ENCODE peak calls at places on chromosomes 1 and 21, in seven cellular contexts. F is heart right ventricle, T is tibial artery, G is WERI-Rb-1, Q is neural progenitor cell, B is esophagus squamous epithelium, I is right atrium auricular region. E is an unnamed sample. For H3K9me3, the result is how much of the 10 kb centered on the place peaks cover.

GRCh38 chr21:38177919-38178652 is 78.7 kb upstream of the KCNJ15 start:
- DNase-seq in F (no peak), T (no peak), G (no peak), Q (no peak), B (no peak), I (no peak), E (no peak)

GRCh38 chr21:45032332-45032731 is 42.0 kb upstream of the ADARB1 start:
- DNase-seq in F (no peak), T (no peak), G (no peak), Q (no peak), B (no peak), I (no peak), E (no peak)

GRCh38 chr1:207815913-207816312 is 64.1 kb downstream of the CD46 start:
- DNase-seq in F (no peak), T (no peak), G (no peak), Q (no peak), B (no peak), I (no peak), E (no peak)

GRCh38 chr1:229665912-229666558 is 40.0 kb downstream of the URB2 start:
- DNase-seq in F (no peak), T (no peak), G (no peak), Q (no peak), B (no peak), I (peak), E (no peak)

GRCh38 chr1:224498574-224499170 is 64.1 kb upstream of the WDR26 start:
- DNase-seq in F (peak), T (no peak), G (no peak), Q (peak), B (no peak), I (no peak), E (no peak)

GRCh38 chr1:28110555-28110954 is 22.1 kb upstream of the EYA3 start:
- DNase-seq in F (no peak), T (no peak), G (no peak), Q (no peak), B (no peak), I (no peak), E (no peak)

GRCh38 chr1:20682571-20683236 is 21.5 kb upstream of the DDOST start:
- DNase-seq in F (no peak), T (peak), G (no peak), Q (no peak), B (no peak), I (no peak), E (no peak)

GRCh38 chr21:43206231-43207042 is 37.6 kb downstream of the CRYAA start:
- DNase-seq in F (no peak), T (no peak), G (peak), Q (no peak), B (no peak), I (no peak), E (no peak)

GRCh38 chr1:50424045-50424939 is 1.0 kb upstream of the DMRTA2 start:
- DNase-seq in F (no peak), T (no peak), G (no peak), Q (peak), B (no peak), I (no peak), E (no peak)

GRCh38 chr1:36565576-36566501 is 83.1 kb upstream of the CSF3R start:
- DNase-seq in F (no peak), T (peak), G (peak), Q (no peak), B (no peak), I (no peak), E (no peak)

GRCh38 chr1:185440877-185441276 is 123.8 kb upstream of the IVNS1ABP start:
- DNase-seq in F (no peak), T (no peak), G (no peak), Q (no peak), B (no peak), I (no peak), E (no peak)

GRCh38 chr1:202112864-202113689 is 9.6 kb upstream of the GPR37L1 start:
- DNase-seq in F (peak), T (no peak), G (no peak), Q (no peak), B (no peak), I (no peak), E (no peak)

GRCh38 chr1:179856286-179856685 is 21.3 kb downstream of the TOR1AIP2 start:
- DNase-seq in F (no peak), T (no peak), G (no peak), Q (no peak), B (no peak), I (no peak), E (no peak)

GRCh38 chr1:16163882-16164820 is 8.3 kb upstream of the EPHA2 start:
- DNase-seq in F (no peak), T (no peak), G (peak), Q (peak), B (no peak), I (no peak), E (no peak)

GRCh38 chr1:110393691-110394564 is 3.1 kb upstream of the SLC16A4 start:
- DNase-seq in F (no peak), T (no peak), G (no peak), Q (no peak), B (no peak), I (no peak), E (no peak)

GRCh38 chr1:54453089-54453488 is 46.9 kb upstream of the SSBP3 start:
- DNase-seq in F (no peak), T (no peak), G (no peak), Q (no peak), B (no peak), I (no peak), E (no peak)

GRCh38 chr1:47867447-47868347 is 129.5 kb downstream of the TRABD2B start:
- DNase-seq in F (no peak), T (no peak), G (no peak), Q (no peak), B (no peak), I (no peak), E (no peak)

GRCh38 chr1:2816786-2817185 is 15.3 kb upstream of the TTC34 start:
- DNase-seq in F (no peak), T (no peak), G (no peak), Q (no peak), B (no peak), I (no peak), E (no peak)

GRCh38 chr1:38789498-38790169 is 69.9 kb downstream of the RRAGC start:
- DNase-seq in F (no peak), T (no peak), G (no peak), Q (no peak), B (no peak), I (no peak), E (no peak)

GRCh38 chr1:157803851-157804250 is 16.1 kb downstream of the FCRL1 start:
- DNase-seq in F (no peak), T (no peak), G (no peak), Q (no peak), B (no peak), I (no peak), E (peak)

GRCh38 chr1:235328271-235329138 is at the start of gene GGPS1:
- DNase-seq in F (peak), T (peak), G (peak), Q (peak), B (peak), I (peak), E (peak)
- TF ChIP-seq CTCF in F (no peak), T (no peak), G (peak), Q (peak), B (peak), I (no peak), E (no peak)

DNA sequence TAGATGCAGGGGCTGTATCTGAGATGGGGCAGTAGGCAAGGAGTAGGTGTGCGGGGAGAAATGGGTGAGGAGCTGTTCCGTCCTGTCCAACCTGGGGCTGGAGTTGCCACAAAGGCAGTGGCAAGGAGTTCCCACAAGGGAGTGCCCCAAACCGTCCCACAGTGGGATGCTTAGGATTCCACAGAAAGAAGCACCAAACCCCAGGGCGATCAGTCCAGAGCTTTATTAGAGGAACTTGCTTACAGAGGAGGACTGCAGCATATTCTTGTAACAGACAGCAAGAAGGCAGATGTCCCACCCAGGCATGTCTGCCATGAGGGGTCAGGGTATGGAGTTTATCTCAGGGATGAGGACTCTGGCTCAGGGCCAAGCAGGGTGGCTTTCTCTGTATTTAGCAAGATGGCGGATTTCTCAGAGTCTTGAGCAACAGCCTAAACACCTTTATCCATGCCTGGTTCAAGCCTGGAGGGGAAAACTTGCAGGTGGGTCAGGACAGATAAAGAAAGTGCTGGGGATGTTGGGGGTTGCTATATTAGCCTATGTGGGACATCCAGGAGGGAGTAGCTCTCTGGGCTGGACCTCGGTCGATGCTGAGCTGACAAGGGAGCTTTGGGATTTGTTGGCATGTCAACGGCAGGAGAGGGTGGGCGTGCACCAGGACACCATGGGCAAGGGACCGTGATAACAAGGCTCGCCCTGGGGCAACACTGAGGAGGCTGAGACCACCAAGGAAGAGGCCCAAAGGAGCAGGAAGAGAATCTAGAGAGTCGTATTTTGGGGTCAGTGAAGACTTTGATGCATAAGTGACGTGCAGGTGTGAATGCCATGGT is 32.8 kb downstream of the OBSCN start:
- DNase-seq in F (no peak), T (no peak), G (no peak), Q (no peak), B (no peak), I (no peak), E (no peak)
- H3K9me3 ChIP-seq in F (under half), T (under half), G (under half), Q (under half), B (under half), I (under half), E (under half)

DNA sequence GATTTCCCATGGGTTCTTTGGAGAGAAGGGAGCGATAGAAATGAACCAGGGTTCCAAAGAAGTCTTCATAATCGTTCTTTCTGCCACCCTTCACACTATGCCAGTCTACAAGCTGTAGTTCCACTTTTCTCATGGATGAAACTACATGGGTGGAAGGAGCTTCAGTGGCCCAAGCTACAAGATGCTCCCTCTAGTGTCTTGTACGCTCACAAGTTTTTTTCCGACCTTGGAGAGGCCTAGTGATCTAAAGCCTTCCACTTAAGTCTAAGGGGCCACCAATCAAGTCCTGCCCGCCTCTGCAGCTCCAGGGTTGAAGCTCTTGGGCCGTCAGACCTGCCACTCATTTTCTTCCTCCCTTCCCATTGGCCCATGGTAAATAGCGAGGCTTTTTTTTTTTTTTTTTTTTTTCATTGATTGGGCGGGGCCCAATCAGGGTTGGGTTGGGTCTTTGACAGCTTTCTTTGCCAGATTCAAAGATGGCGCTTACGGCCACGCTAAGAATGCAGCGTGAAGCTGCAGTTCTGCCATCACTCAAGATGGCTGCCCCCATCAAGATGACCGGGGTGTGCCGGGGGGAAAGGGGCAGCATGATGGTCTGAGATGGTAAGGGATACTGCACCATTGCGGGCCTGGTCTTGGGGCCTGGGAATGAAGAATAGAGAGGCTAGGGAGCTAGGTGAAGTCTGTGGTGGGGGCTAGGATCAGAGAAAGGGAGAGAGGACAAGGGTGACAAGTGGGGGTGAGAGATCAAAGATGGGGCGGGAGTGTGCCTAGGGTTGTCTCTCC is at the start of gene TOMM40L:
- DNase-seq in F (peak), T (peak), G (peak), Q (peak), B (peak), I (peak), E (peak)
- TF ChIP-seq CTCF in F (peak), T (peak), G (peak), Q (peak), B (peak), I (no peak), E (peak)

GRCh38 chr1:66381626-66382275 is 152.2 kb upstream of the SGIP1 start:
- DNase-seq in F (no peak), T (no peak), G (peak), Q (no peak), B (no peak), I (no peak), E (no peak)

GRCh38 chr1:66383168-66383567 is 150.8 kb upstream of the SGIP1 start:
- DNase-seq in F (no peak), T (no peak), G (no peak), Q (no peak), B (no peak), I (no peak), E (no peak)

GRCh38 chr1:66386712-66387111 is 147.2 kb upstream of the SGIP1 start:
- DNase-seq in F (no peak), T (no peak), G (no peak), Q (no peak), B (no peak), I (no peak), E (no peak)

GRCh38 chr1:66383602-66384001 is 150.4 kb upstream of the SGIP1 start:
- DNase-seq in F (no peak), T (no peak), G (no peak), Q (no peak), B (no peak), I (no peak), E (no peak)

GRCh38 chr1:66384258-66384657 is 149.7 kb upstream of the SGIP1 start:
- DNase-seq in F (no peak), T (no peak), G (no peak), Q (no peak), B (no peak), I (no peak), E (no peak)
- H3K9me3 ChIP-seq in F (under half), T (under half), G (under half), Q (under half), B (under half), I (under half), E (under half)

E was measured in Peyer's patch.